ENCODE peak calls at places on chromosome X, in five cellular contexts. One of them, this sample, is unnamed.

GRCh38 chrX:37726346-37726745 is 40.8 kb downstream of the XK start:
- DNase-seq in caudate nucleus: no peak
- DNase-seq in upper lobe of right lung: no peak
- DNase-seq in endothelial cell of umbilical vein: no peak
- DNase-seq in pancreas: no peak
- DNase-seq in this sample: no peak

GRCh38 chrX:1481636-1482529 is 29.2 kb upstream of the ASMTL start:
- DNase-seq in caudate nucleus: no peak
- DNase-seq in upper lobe of right lung: peak; percentile 71
- DNase-seq in endothelial cell of umbilical vein: peak; percentile 67
- DNase-seq in pancreas: peak; percentile 43
- DNase-seq in this sample: no peak

GRCh38 chrX:110280954-110281353 is 36.9 kb downstream of the AMMECR1 start:
- DNase-seq in caudate nucleus: no peak
- DNase-seq in upper lobe of right lung: no peak
- DNase-seq in endothelial cell of umbilical vein: no peak
- DNase-seq in pancreas: no peak
- DNase-seq in this sample: no peak

GRCh38 chrX:104193485-104193884 is 27.2 kb downstream of the FAM199X start:
- DNase-seq in caudate nucleus: no peak
- DNase-seq in upper lobe of right lung: no peak
- DNase-seq in endothelial cell of umbilical vein: no peak
- DNase-seq in pancreas: no peak
- DNase-seq in this sample: no peak

GRCh38 chrX:4588056-4588455 is 874.6 kb upstream of the PRKX start:
- DNase-seq in caudate nucleus: no peak
- DNase-seq in upper lobe of right lung: no peak
- DNase-seq in endothelial cell of umbilical vein: no peak
- DNase-seq in pancreas: no peak
- DNase-seq in this sample: no peak

GRCh38 chrX:16160729-16161128 is 6.6 kb upstream of the MAGEB17 start:
- DNase-seq in caudate nucleus: no peak
- DNase-seq in upper lobe of right lung: no peak
- DNase-seq in endothelial cell of umbilical vein: peak; percentile 1
- DNase-seq in pancreas: no peak
- DNase-seq in this sample: no peak

GRCh38 chrX:143472334-143472938 is 44.8 kb downstream of the SPANXN3 start:
- DNase-seq in caudate nucleus: no peak
- DNase-seq in upper lobe of right lung: no peak
- DNase-seq in endothelial cell of umbilical vein: no peak
- DNase-seq in pancreas: no peak
- DNase-seq in this sample: no peak

GRCh38 chrX:106959897-106960296 is 39.7 kb downstream of the CLDN2 start:
- DNase-seq in caudate nucleus: no peak
- DNase-seq in upper lobe of right lung: no peak
- DNase-seq in endothelial cell of umbilical vein: peak; percentile 30
- DNase-seq in pancreas: no peak
- DNase-seq in this sample: no peak

GRCh38 chrX:120781416-120781815 is 94.2 kb downstream of the CT47B1 start:
- DNase-seq in caudate nucleus: no peak
- DNase-seq in upper lobe of right lung: no peak
- DNase-seq in endothelial cell of umbilical vein: peak; percentile 56
- DNase-seq in pancreas: no peak
- DNase-seq in this sample: no peak

DNA sequence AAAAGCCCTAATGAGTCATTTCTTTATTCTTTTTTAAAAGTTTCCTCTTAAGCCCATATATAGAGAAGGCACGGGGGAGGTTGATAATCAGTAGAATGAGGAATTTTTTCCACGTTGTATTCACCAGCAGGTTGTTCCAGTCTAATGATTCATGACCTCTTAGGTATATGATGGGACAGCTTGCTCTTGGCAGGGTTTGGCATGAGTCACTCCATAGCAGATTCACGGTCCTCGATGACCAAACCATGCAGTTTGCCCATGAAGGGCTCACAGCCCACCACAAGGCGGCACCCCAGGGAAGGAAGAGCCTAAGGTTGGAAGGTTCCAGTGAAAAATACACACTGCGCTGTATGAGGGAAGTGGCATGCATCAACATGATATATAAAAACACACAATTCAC is 623.8 kb upstream of the DIPK2B start:
- DNase-seq in caudate nucleus: no peak
- DNase-seq in upper lobe of right lung: no peak
- DNase-seq in endothelial cell of umbilical vein: peak; percentile 92
- DNase-seq in pancreas: peak; percentile 10
- DNase-seq in this sample: no peak
- H3K27ac ChIP-seq in caudate nucleus: no peak overlapping the region
- H3K27ac ChIP-seq in upper lobe of right lung: no peak overlapping the region
- H3K27ac ChIP-seq in endothelial cell of umbilical vein: peak overlapping the region; percentile 29
- H3K27ac ChIP-seq in pancreas: no peak overlapping the region
- H3K27ac ChIP-seq in this sample: no peak overlapping the region

GRCh38 chrX:10282490-10282889 is 125.7 kb downstream of the CLCN4 start:
- DNase-seq in caudate nucleus: no peak
- DNase-seq in upper lobe of right lung: no peak
- DNase-seq in endothelial cell of umbilical vein: no peak
- DNase-seq in pancreas: no peak
- DNase-seq in this sample: no peak

GRCh38 chrX:10280061-10280460 is 123.3 kb downstream of the CLCN4 start:
- DNase-seq in caudate nucleus: no peak
- DNase-seq in upper lobe of right lung: no peak
- DNase-seq in endothelial cell of umbilical vein: no peak
- DNase-seq in pancreas: no peak
- DNase-seq in this sample: no peak

DNA sequence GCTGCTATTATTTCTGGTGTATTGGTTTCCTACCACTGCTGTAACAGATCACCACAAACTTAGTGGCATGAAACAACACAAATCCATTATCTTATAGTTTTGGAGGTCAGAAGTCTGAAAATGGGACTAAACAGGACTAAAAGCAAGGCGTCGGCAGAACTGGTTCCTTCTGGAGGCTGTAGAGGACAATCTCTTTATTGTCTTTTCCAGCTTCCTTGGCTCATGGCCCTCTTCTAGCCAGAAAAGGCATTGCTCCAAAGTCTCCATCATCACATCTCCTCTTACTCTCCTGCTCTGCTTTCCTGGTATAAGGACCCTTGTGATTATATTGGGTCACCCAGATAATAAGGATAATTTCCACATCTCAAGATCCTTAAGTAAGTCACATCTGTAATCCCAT is 121.9 kb downstream of the CLCN4 start:
- DNase-seq in caudate nucleus: no peak
- DNase-seq in upper lobe of right lung: no peak
- DNase-seq in endothelial cell of umbilical vein: no peak
- DNase-seq in pancreas: no peak
- DNase-seq in this sample: no peak
- H3K27ac ChIP-seq in caudate nucleus: no peak overlapping the region
- H3K27ac ChIP-seq in upper lobe of right lung: no peak overlapping the region
- H3K27ac ChIP-seq in endothelial cell of umbilical vein: no peak overlapping the region
- H3K27ac ChIP-seq in pancreas: no peak overlapping the region
- H3K27ac ChIP-seq in this sample: no peak overlapping the region

DNA sequence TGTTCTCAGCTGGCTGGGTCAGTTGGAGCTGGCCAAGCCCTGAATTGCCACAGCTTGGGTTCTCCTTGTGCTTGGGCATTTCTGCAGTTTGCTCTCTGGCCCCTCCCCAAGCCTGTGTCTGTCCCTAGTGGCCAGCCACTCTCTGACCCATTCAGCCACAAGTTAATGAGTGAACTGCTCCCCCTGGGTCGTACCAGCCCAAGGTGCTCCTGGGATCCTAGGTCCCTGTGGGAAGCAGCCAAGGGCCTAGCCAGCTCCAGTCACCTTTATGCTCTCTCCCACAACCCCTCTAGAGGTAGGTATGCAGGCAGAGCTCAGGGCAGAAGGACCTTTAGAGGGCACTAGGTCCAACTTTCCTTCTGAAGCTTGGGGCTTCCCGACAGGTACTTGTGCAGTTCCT is 51.5 kb downstream of the STARD8 start:
- DNase-seq in caudate nucleus: no peak
- DNase-seq in upper lobe of right lung: no peak
- DNase-seq in endothelial cell of umbilical vein: no peak
- DNase-seq in pancreas: peak; percentile 70
- DNase-seq in this sample: no peak
- H3K27ac ChIP-seq in caudate nucleus: no peak overlapping the region
- H3K27ac ChIP-seq in upper lobe of right lung: no peak overlapping the region
- H3K27ac ChIP-seq in endothelial cell of umbilical vein: peak overlapping the region; percentile 93
- H3K27ac ChIP-seq in pancreas: peak overlapping the region; percentile 37
- H3K27ac ChIP-seq in this sample: no peak overlapping the region

GRCh38 chrX:13666836-13667235 is 13.9 kb downstream of the TCEANC start:
- DNase-seq in caudate nucleus: peak; percentile 9
- DNase-seq in upper lobe of right lung: no peak
- DNase-seq in endothelial cell of umbilical vein: no peak
- DNase-seq in pancreas: no peak
- DNase-seq in this sample: peak; percentile 58
- H3K27ac ChIP-seq in caudate nucleus: peak overlapping the region; percentile 2
- H3K27ac ChIP-seq in upper lobe of right lung: no peak overlapping the region
- H3K27ac ChIP-seq in endothelial cell of umbilical vein: no peak overlapping the region
- H3K27ac ChIP-seq in pancreas: peak overlapping the region; percentile 20
- H3K27ac ChIP-seq in this sample: peak overlapping the region; percentile 56

DNA sequence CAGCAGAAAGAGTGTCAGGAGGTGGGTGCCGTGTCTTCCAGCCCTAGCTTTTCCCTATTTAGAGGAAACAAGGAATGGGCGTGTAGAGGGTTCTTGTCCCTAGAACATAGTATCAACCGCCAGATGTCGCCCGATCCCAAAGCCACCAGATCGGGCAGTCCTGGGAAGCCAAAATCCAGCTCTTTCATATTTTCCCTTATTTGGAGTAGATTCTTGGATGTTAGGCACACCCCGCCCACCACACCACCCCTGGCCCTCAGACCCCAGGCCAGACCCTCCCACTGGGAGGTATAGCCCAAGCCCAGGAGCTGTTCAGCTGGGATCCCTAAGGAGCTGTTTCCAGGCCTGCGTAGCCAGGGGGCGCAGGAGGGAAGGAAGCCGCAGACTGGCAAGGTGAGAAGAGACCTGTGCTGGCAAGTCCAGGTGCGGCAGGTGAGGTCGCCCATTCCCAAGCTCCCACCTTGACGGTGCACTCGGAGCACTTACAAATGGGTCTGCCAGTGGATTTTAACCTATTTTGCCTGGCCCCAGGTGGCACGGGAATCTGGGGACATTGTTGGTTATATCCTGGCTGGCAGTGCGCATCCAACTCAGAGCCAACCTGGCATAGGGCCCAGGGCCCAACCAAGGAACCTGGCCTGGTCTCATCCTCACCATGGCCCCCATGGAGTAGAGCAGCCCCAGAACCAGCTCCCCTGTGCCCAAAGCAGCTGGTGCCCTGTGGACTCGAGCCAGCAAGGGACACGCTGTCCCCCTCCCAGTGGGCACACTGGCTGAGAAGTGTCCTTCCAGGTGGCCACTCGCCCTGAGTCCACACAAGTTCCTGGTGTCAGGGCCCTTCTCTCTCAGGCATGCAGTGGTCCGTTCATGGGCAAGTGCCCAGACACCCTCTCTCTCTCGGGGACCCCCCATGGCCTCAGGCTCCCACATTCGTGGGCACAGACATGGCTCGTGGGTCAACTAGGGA is 811 bp downstream of the FLNA start:
- DNase-seq in caudate nucleus: peak; percentile 76
- DNase-seq in upper lobe of right lung: peak; percentile 81
- DNase-seq in endothelial cell of umbilical vein: peak; percentile 70
- DNase-seq in pancreas: peak; percentile 76
- DNase-seq in this sample: peak; percentile 17
- H3K27ac ChIP-seq in caudate nucleus: peak overlapping the region; percentile 18
- H3K27ac ChIP-seq in upper lobe of right lung: peak overlapping the region; percentile 47
- H3K27ac ChIP-seq in endothelial cell of umbilical vein: peak overlapping the region; percentile 45
- H3K27ac ChIP-seq in pancreas: peak overlapping the region; percentile 63
- H3K27ac ChIP-seq in this sample: no peak overlapping the region

DNA sequence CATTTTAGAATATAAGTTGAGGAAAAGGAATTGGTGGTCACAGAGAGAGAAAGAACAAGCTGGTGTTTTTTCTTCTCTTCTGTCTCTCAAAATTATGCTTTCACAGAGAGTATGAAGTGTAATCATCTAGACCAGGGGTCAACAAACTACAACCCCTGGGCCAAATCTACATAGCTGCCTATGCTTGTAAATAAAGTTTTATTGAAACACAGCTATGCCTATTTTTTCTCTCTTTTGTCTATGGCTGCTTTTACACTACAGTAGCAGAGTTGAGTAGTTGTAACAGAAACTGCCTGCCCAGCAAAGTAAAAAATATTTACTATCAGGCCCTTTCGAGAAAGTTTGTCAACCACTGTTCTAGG is 6.7 kb upstream of the FAM9C start:
- DNase-seq in caudate nucleus: no peak
- DNase-seq in upper lobe of right lung: no peak
- DNase-seq in endothelial cell of umbilical vein: no peak
- DNase-seq in pancreas: no peak
- DNase-seq in this sample: no peak
- H3K27ac ChIP-seq in caudate nucleus: no peak overlapping the region
- H3K27ac ChIP-seq in upper lobe of right lung: no peak overlapping the region
- H3K27ac ChIP-seq in endothelial cell of umbilical vein: peak overlapping the region; percentile 43
- H3K27ac ChIP-seq in pancreas: no peak overlapping the region
- H3K27ac ChIP-seq in this sample: no peak overlapping the region

GRCh38 chrX:136046295-136046894 is 61.2 kb downstream of the SLC9A6 start:
- DNase-seq in caudate nucleus: no peak
- DNase-seq in upper lobe of right lung: no peak
- DNase-seq in endothelial cell of umbilical vein: peak; percentile 44
- DNase-seq in pancreas: no peak
- DNase-seq in this sample: no peak
- H3K27ac ChIP-seq in caudate nucleus: no peak overlapping the region
- H3K27ac ChIP-seq in upper lobe of right lung: no peak overlapping the region
- H3K27ac ChIP-seq in endothelial cell of umbilical vein: no peak overlapping the region
- H3K27ac ChIP-seq in pancreas: no peak overlapping the region
- H3K27ac ChIP-seq in this sample: no peak overlapping the region

DNA sequence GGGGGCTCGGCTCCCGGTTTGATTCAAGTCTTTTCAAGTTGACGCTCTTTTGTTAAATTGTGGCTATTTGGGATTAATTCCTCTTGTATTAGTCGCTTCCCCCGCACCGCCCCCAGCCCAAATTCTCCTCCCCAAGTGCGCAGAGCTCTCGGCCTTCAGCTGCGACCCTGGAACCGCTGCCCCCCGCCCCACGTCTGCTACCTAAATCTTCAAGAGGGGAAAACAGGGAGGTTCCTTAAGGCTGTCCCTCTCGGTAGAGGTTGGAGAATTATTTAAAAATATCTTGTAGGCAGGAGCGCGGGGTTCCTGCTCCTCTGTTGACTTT is 852 bp upstream of the RPS6KA3 start:
- DNase-seq in caudate nucleus: no peak
- DNase-seq in upper lobe of right lung: no peak
- DNase-seq in endothelial cell of umbilical vein: peak; percentile 3
- DNase-seq in pancreas: no peak
- DNase-seq in this sample: no peak
- H3K27ac ChIP-seq in caudate nucleus: peak overlapping the region; percentile 76
- H3K27ac ChIP-seq in upper lobe of right lung: peak overlapping the region; percentile 81
- H3K27ac ChIP-seq in endothelial cell of umbilical vein: no peak overlapping the region
- H3K27ac ChIP-seq in pancreas: peak overlapping the region; percentile 84
- H3K27ac ChIP-seq in this sample: peak overlapping the region; percentile 45